ENCODE peak calls at places on chromosomes 5 and 9, in nine cellular contexts. D, F, G, O, E, V, I, J and N are unnamed samples.

GRCh38 chr5:62555930-62556329 is 22.7 kb upstream of the LRRC70 start:
- DNase-seq in E (no peak), O (no peak), G (no peak), V (no peak), D (no peak), J (no peak), I (no peak), F (no peak), N (no peak)

GRCh38 chr9:111098093-111098492 is 59.8 kb upstream of the LPAR1 start:
- DNase-seq in F (no peak), V (no peak), I (no peak), E (no peak), O (no peak), D (no peak), J (no peak), G (no peak), N (no peak)

GRCh38 chr9:93898502-93899426 is 56.4 kb downstream of the BARX1 start:
- DNase-seq in O (no peak), F (peak; percentile 21), E (no peak), I (no peak), D (no peak), V (no peak), J (no peak), G (no peak), N (no peak)

GRCh38 chr5:40224421-40224820 is 455.3 kb upstream of the PTGER4 start:
- DNase-seq in D (no peak), I (no peak), V (no peak), E (no peak), G (no peak), F (no peak), J (no peak), O (no peak), N (no peak)

GRCh38 chr5:124200381-124200780 is 546.1 kb downstream of the ZNF608 start:
- DNase-seq in J (no peak), G (no peak), D (no peak), O (no peak), E (no peak), I (no peak), F (no peak), V (no peak), N (no peak)

GRCh38 chr5:135190345-135191083 is 156.5 kb upstream of the PITX1 start:
- DNase-seq in E (no peak), V (peak; percentile 17), J (no peak), F (no peak), O (no peak), I (no peak), G (peak; percentile 37), D (no peak), N (no peak)

GRCh38 chr9:83304686-83305085 is 233.5 kb downstream of the FRMD3 start:
- DNase-seq in E (no peak), J (peak; percentile 16), I (no peak), O (peak; percentile 89), D (peak; percentile 98), G (no peak), V (no peak), F (no peak), N (no peak)

GRCh38 chr9:77820293-77820954 is 172.3 kb upstream of the GNA14 start:
- DNase-seq in F (no peak), O (no peak), V (no peak), J (no peak), E (no peak), G (no peak), D (peak; percentile 50), I (no peak), N (no peak)

GRCh38 chr9:126705767-126706697 is 92.3 kb downstream of the LMX1B start:
- DNase-seq in E (peak; percentile 58), G (peak; percentile 57), J (no peak), D (peak; percentile 47), F (peak; percentile 81), V (no peak), I (peak; percentile 51), O (peak; percentile 50), N (no peak)

GRCh38 chr5:76473676-76474075 is 70.6 kb downstream of the IQGAP2 start:
- DNase-seq in F (no peak), V (no peak), J (no peak), O (no peak), G (no peak), D (no peak), E (peak; percentile 38), I (peak; percentile 38), N (no peak)

GRCh38 chr5:61352612-61353156 is 20.6 kb downstream of the ZSWIM6 start:
- DNase-seq in D (no peak), O (no peak), I (no peak), J (no peak), V (no peak), F (no peak), E (no peak), G (no peak), N (no peak)

GRCh38 chr5:16805478-16805877 is 130.6 kb downstream of the MYO10 start:
- DNase-seq in O (no peak), J (no peak), I (no peak), E (no peak), V (no peak), G (no peak), D (no peak), F (no peak), N (no peak)

GRCh38 chr5:9454012-9454481 is 91.8 kb downstream of the SEMA5A start:
- DNase-seq in D (no peak), E (no peak), F (no peak), O (no peak), G (no peak), V (no peak), I (no peak), J (no peak), N (no peak)

GRCh38 chr5:92401492-92401891 is 1018.4 kb upstream of the ARRDC3 start:
- DNase-seq in F (peak; percentile 35), D (peak; percentile 42), J (no peak), E (no peak), V (peak; percentile 79), I (no peak), O (no peak), G (peak; percentile 86), N (no peak)

GRCh38 chr5:98065261-98065909 is 708.1 kb upstream of the RGMB start:
- DNase-seq in D (no peak), G (no peak), I (no peak), J (no peak), F (no peak), E (no peak), O (no peak), V (no peak), N (no peak)

GRCh38 chr9:137070906-137071275 is 534 bp upstream of the SAPCD2 start:
- DNase-seq in O (peak; percentile 67), F (no peak), E (no peak), G (no peak), V (no peak), J (no peak), I (no peak), D (no peak), N (no peak)

GRCh38 chr9:137448569-137448962 is 7.4 kb upstream of the ENTPD8 start:
- DNase-seq in O (no peak), F (no peak), E (no peak), V (no peak), D (no peak), I (no peak), J (no peak), G (no peak), N (no peak)

GRCh38 chr9:20634895-20635294 is 12.6 kb upstream of the MLLT3 start:
- DNase-seq in J (no peak), D (no peak), G (no peak), V (no peak), I (no peak), O (no peak), F (no peak), E (no peak), N (no peak)

GRCh38 chr5:166529200-166529599 is 1762.2 kb upstream of the WWC1 start:
- DNase-seq in J (no peak), O (no peak), I (no peak), V (no peak), E (no peak), F (no peak), G (no peak), D (no peak), N (no peak)

GRCh38 chr5:145923405-145923804 is 13.0 kb upstream of the SH3RF2 start:
- DNase-seq in O (no peak), V (no peak), D (no peak), G (no peak), F (no peak), I (no peak), J (no peak), E (no peak), N (no peak)

GRCh38 chr5:145925803-145926202 is 10.6 kb upstream of the SH3RF2 start:
- DNase-seq in E (no peak), G (no peak), J (no peak), O (no peak), V (no peak), D (peak; percentile 80), I (no peak), F (no peak), N (no peak)

GRCh38 chr5:145925353-145925752 is 11.0 kb upstream of the SH3RF2 start:
- DNase-seq in G (peak; percentile 32), O (no peak), E (no peak), F (no peak), V (no peak), J (no peak), I (no peak), D (peak; percentile 88), N (no peak)

GRCh38 chr5:145922059-145922458 is 14.3 kb upstream of the SH3RF2 start:
- DNase-seq in O (no peak), V (no peak), J (no peak), G (no peak), F (no peak), E (no peak), I (no peak), D (no peak), N (no peak)

GRCh38 chr5:145924849-145925248 is 11.5 kb upstream of the SH3RF2 start:
- DNase-seq in I (no peak), G (no peak), E (no peak), V (no peak), F (no peak), O (no peak), D (no peak), J (no peak), N (no peak)
- H3K27ac ChIP-seq in I (no peak overlapping the region), G (no peak overlapping the region), E (no peak overlapping the region), V (no peak overlapping the region), F (no peak overlapping the region), O (no peak overlapping the region), D (peak overlapping the region; percentile 13), J (no peak overlapping the region), N (peak overlapping the region; percentile 96)

GRCh38 chr5:15441433-15442182 is 58.4 kb upstream of the FBXL7 start:
- DNase-seq in V (no peak), D (no peak), F (no peak), E (no peak), G (no peak), I (no peak), O (no peak), J (no peak), N (no peak)
- H3K9me3 ChIP-seq in V (no peaks in the 10 kb centered on the region), D (no peaks in the 10 kb centered on the region), F (no peaks in the 10 kb centered on the region), E (no peaks in the 10 kb centered on the region), G (no peaks in the 10 kb centered on the region), I (no peaks in the 10 kb centered on the region), O (no peaks in the 10 kb centered on the region), J (no peaks in the 10 kb centered on the region), N (no peaks in the 10 kb centered on the region)

GRCh38 chr5:180130876-180131740 is 59.5 kb upstream of the RNF130 start:
- DNase-seq in O (no peak), J (no peak), D (no peak), E (no peak), I (no peak), G (no peak), F (no peak), V (no peak), N (no peak)
- H3K4me1 ChIP-seq in O (no peaks in the 10 kb centered on the region), J (no peaks in the 10 kb centered on the region), D (no peaks in the 10 kb centered on the region), E (peaks cover 7% of the 10 kb centered on the region), I (no peaks in the 10 kb centered on the region), G (no peaks in the 10 kb centered on the region), F (no peaks in the 10 kb centered on the region), V (no peaks in the 10 kb centered on the region), N (peaks cover 5% of the 10 kb centered on the region)

GRCh38 chr5:11045411-11045810 is 284.4 kb upstream of the DAP start:
- DNase-seq in I (no peak), E (no peak), D (no peak), F (no peak), G (no peak), J (no peak), O (no peak), V (no peak), N (no peak)
- H3K27ac ChIP-seq in I (no peak overlapping the region), E (no peak overlapping the region), D (no peak overlapping the region), F (no peak overlapping the region), G (no peak overlapping the region), J (no peak overlapping the region), O (no peak overlapping the region), V (no peak overlapping the region), N (no peak overlapping the region)